ENCODE peak calls at places on chromosome X, in eight cellular contexts. G, K, S, F, C, B, O and N are unnamed samples.

GRCh38 chrX:135505356-135505755 is 15.1 kb upstream of the INTS6L start:
- DNase-seq in G (no peak), K (no peak), S (no peak), F (no peak), C (no peak), B (no peak), O (no peak), N (no peak)

GRCh38 chrX:78514852-78515251 is 144.3 kb downstream of the RTL3 start:
- DNase-seq in G (no peak), K (no peak), S (no peak), F (no peak), C (no peak), B (no peak), O (no peak), N (no peak)

GRCh38 chrX:136953867-136954787 is 73.6 kb upstream of the RBMX start:
- DNase-seq in G (peak; percentile 11), K (peak; percentile 48), S (peak; percentile 52), F (peak; percentile 37), C (peak; percentile 1), B (peak; percentile 23), O (peak; percentile 80), N (peak; percentile 6)

GRCh38 chrX:155535866-155536265 is 76.9 kb downstream of the TMLHE start:
- DNase-seq in G (no peak), K (no peak), S (no peak), F (no peak), C (no peak), B (peak; percentile 1), O (no peak), N (no peak)

GRCh38 chrX:53695901-53696300 is 9.4 kb upstream of the HUWE1 start:
- DNase-seq in G (no peak), K (no peak), S (no peak), F (no peak), C (no peak), B (no peak), O (no peak), N (no peak)

GRCh38 chrX:107355533-107355932 is 93.9 kb upstream of the FRMPD3 start:
- DNase-seq in G (no peak), K (no peak), S (no peak), F (no peak), C (no peak), B (no peak), O (no peak), N (no peak)

GRCh38 chrX:69133561-69134542 is 31.4 kb downstream of the PJA1 start:
- DNase-seq in G (no peak), K (no peak), S (peak; percentile 11), F (peak; percentile 34), C (no peak), B (peak; percentile 59), O (peak; percentile 38), N (no peak)

GRCh38 chrX:17039826-17040225 is 93.4 kb downstream of the REPS2 start:
- DNase-seq in G (no peak), K (no peak), S (no peak), F (no peak), C (no peak), B (no peak), O (no peak), N (no peak)

GRCh38 chrX:11750694-11751093 is 7.3 kb upstream of the MSL3 start:
- DNase-seq in G (no peak), K (no peak), S (no peak), F (no peak), C (no peak), B (no peak), O (no peak), N (no peak)

GRCh38 chrX:94288972-94289371 is 615.0 kb downstream of the FAM133A start:
- DNase-seq in G (no peak), K (no peak), S (no peak), F (no peak), C (no peak), B (no peak), O (no peak), N (no peak)

GRCh38 chrX:151386838-151387459 is 10.1 kb upstream of the VMA21 start:
- DNase-seq in G (no peak), K (no peak), S (no peak), F (no peak), C (no peak), B (no peak), O (no peak), N (no peak)

GRCh38 chrX:44344687-44345086 is 1.2 kb upstream of the EFHC2 start:
- DNase-seq in G (no peak), K (no peak), S (no peak), F (peak; percentile 63), C (no peak), B (no peak), O (no peak), N (no peak)

GRCh38 chrX:129932792-129933321 is 26.9 kb downstream of the UTP14A start:
- DNase-seq in G (peak; percentile 27), K (peak; percentile 51), S (no peak), F (peak; percentile 60), C (no peak), B (no peak), O (peak; percentile 54), N (no peak)

GRCh38 chrX:19673334-19674040 is 158.2 kb upstream of the MAP3K15 start:
- DNase-seq in G (no peak), K (peak; percentile 48), S (peak; percentile 56), F (no peak), C (no peak), B (no peak), O (peak; percentile 84), N (no peak)

GRCh38 chrX:102934624-102935023 is 2.4 kb upstream of the RAB40AL start:
- DNase-seq in G (no peak), K (no peak), S (peak; percentile 10), F (peak; percentile 18), C (no peak), B (no peak), O (peak; percentile 27), N (peak; percentile 1)

GRCh38 chrX:20947411-20947912 is 426.8 kb upstream of the CNKSR2 start:
- DNase-seq in G (no peak), K (no peak), S (no peak), F (no peak), C (no peak), B (no peak), O (no peak), N (no peak)

GRCh38 chrX:66675541-66675940 is 36.7 kb upstream of the EDA2R start:
- DNase-seq in G (no peak), K (no peak), S (no peak), F (no peak), C (no peak), B (no peak), O (no peak), N (no peak)

GRCh38 chrX:13254870-13255269 is 65.0 kb downstream of the ATXN3L start:
- DNase-seq in G (no peak), K (no peak), S (no peak), F (no peak), C (no peak), B (no peak), O (no peak), N (no peak)

GRCh38 chrX:139058831-139059495 is 347.4 kb upstream of the FGF13 start:
- DNase-seq in G (no peak), K (no peak), S (no peak), F (peak; percentile 7), C (no peak), B (no peak), O (no peak), N (no peak)

GRCh38 chrX:45344597-45344996 is 143.9 kb upstream of the DIPK2B start:
- DNase-seq in G (no peak), K (no peak), S (no peak), F (no peak), C (no peak), B (no peak), O (no peak), N (no peak)

GRCh38 chrX:107672955-107673378 is 44.7 kb downstream of the PRPS1 start:
- DNase-seq in G (peak; percentile 39), K (peak; percentile 76), S (peak; percentile 65), F (peak; percentile 61), C (peak; percentile 52), B (peak; percentile 35), O (peak; percentile 81), N (no peak)

DNA sequence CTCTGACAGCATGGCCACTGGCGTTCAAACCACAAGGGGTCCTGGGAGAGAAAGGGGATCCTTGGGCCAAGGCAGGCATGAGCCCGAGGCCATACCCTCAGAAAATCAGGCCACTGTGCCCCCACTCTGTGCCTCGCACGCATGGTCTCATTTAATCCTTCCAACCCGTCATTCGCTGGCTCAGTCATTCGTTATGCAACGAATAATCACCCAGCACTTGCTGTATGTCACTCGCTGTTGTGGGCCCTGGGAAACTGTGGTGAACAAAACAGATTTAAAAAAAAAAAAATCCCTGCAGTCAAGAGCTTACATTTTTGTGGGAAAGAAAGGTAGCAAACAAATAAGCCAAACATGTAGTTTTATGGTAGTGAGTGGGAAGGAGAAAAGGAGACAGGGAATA is 112.6 kb downstream of the BCOR start:
- DNase-seq in G (no peak), K (no peak), S (no peak), F (no peak), C (no peak), B (no peak), O (no peak), N (no peak)
- TF ChIP-seq POLR2A in G (no peak), K (no peak), S (no peak), F (no peak), C (no peak), B (no peak), O (no peak), N (no peak)

GRCh38 chrX:118495061-118495921 is at the start of gene DOCK11:
- DNase-seq in G (peak; percentile 60), K (peak; percentile 66), S (peak; percentile 50), F (peak; percentile 86), C (peak; percentile 36), B (peak; percentile 57), O (peak; percentile 61), N (peak; percentile 48)
- TF ChIP-seq POLR2A in G (no peak), K (no peak), S (peak; percentile 60), F (peak; percentile 57), C (no peak), B (peak; percentile 59), O (no peak), N (no peak)

GRCh38 chrX:47233333-47234113 is 714 bp downstream of the USP11 start:
- DNase-seq in G (peak; percentile 69), K (peak; percentile 92), S (peak; percentile 89), F (peak; percentile 92), C (peak; percentile 82), B (peak; percentile 47), O (peak; percentile 96), N (peak; percentile 75)
- TF ChIP-seq POLR2A in G (no peak), K (peak; percentile 32), S (peak; percentile 83), F (peak; percentile 10), C (no peak), B (no peak), O (no peak), N (peak; percentile 81)

DNA sequence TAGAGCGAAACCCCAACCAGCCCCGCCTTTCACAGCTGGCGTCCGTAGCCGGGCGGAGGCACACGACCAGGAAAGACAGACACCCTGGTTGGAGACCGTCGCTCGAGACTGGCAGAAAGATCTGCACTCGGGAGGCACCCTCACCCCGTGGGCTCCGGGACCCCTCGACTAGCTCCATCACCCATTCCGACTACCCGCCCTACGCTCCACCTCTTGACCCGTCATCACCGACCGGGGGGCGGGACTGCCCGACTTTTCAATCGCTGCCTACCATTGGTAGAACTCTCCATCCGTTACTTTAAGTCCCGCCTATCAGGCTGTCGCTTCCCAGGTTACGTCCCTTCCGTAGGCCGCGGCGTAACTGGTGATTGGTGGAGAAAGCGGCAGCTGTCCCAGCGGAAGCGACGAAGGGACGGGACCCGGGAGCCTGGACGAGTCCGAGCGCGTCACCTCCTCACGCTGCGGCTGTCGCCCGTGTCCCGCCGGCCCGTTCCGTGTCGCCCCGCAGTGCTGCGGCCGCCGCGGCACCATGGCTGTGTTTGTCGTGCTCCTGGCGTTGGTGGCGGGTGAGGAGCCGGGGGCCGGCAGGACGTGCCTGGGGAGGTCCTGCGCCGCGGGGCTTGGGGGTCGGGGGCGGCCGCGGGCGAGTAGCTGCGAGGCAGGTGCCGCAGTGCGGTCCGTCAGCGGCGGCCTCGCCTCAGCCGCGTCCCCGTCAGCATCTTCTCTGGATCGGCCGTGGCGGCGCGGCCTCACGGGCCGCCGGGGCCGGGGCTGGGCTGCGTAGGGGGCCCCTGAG is at the start of gene ATP6AP2:
- DNase-seq in G (peak; percentile 70), K (peak; percentile 87), S (peak; percentile 85), F (peak; percentile 96), C (peak; percentile 63), B (peak; percentile 50), O (peak; percentile 93), N (peak; percentile 67)
- TF ChIP-seq POLR2A in G (peak; percentile 76), K (peak; percentile 27), S (peak; percentile 78), F (peak; percentile 78), C (no peak), B (peak; percentile 88), O (peak; percentile 85), N (peak; percentile 35)